ENCODE peak calls at places on chromosomes 3 and 15, in five cellular contexts. E is SW480; G is occipital lobe; Z is stimulated activated CD8-positive, alpha-beta memory T cell treated with anti-CD3 and anti-CD28 coated beads, Interleukin-15, amount 100 ng/mL, for 24 hours; V is EH. F is an unnamed sample.

GRCh38 chr15:88326924-88327323 is 70.4 kb upstream of the NTRK3 start:
- DNase-seq in E (no peak), G (no peak), Z (no peak), V (no peak), F (no peak)

GRCh38 chr3:48562367-48563095 is 1.1 kb downstream of the UCN2 start:
- DNase-seq in E (no peak), G (no peak), Z (no peak), V (no peak), F (no peak)

GRCh38 chr3:73610493-73610892 is 14.2 kb downstream of the PDZRN3 start:
- DNase-seq in E (no peak), G (no peak), Z (no peak), V (no peak), F (no peak)

GRCh38 chr3:38137615-38138346 is 680 bp upstream of the MYD88 start:
- DNase-seq in E (no peak), G (no peak), Z (no peak), V (no peak), F (peak)

GRCh38 chr15:58361291-58361759 is 70.5 kb upstream of the LIPC start:
- DNase-seq in E (no peak), G (no peak), Z (no peak), V (peak), F (no peak)

GRCh38 chr3:159821148-159821547 is 167.5 kb upstream of the IL12A start:
- DNase-seq in E (no peak), G (no peak), Z (no peak), V (no peak), F (no peak)

GRCh38 chr3:39208463-39209055 is 16.2 kb upstream of the XIRP1 start:
- DNase-seq in E (peak), G (no peak), Z (no peak), V (peak), F (no peak)

GRCh38 chr3:63961891-63962290 is 49.7 kb upstream of the SCAANT1 start:
- DNase-seq in E (peak), G (no peak), Z (no peak), V (peak), F (no peak)

GRCh38 chr3:106183762-106184391 is 315.1 kb upstream of the CBLB start:
- DNase-seq in E (no peak), G (no peak), Z (no peak), V (peak), F (no peak)

GRCh38 chr15:90054618-90055097 is 47.6 kb downstream of the IDH2 start:
- DNase-seq in E (no peak), G (no peak), Z (no peak), V (no peak), F (no peak)

GRCh38 chr3:17810759-17811158 is 68.3 kb upstream of the TBC1D5 start:
- DNase-seq in E (peak), G (no peak), Z (no peak), V (peak), F (no peak)

GRCh38 chr15:54131410-54131809 is 153.2 kb downstream of the UNC13C start:
- DNase-seq in E (no peak), G (no peak), Z (no peak), V (no peak), F (no peak)

GRCh38 chr15:39936187-39936586 is 2.3 kb downstream of the EIF2AK4 start:
- DNase-seq in E (peak), G (no peak), Z (no peak), V (peak), F (no peak)

GRCh38 chr3:149600619-149601018 is 57.2 kb downstream of the WWTR1 start:
- DNase-seq in E (no peak), G (no peak), Z (no peak), V (no peak), F (no peak)

GRCh38 chr15:88401972-88402656 is 65.1 kb downstream of the MRPL46 start:
- DNase-seq in E (no peak), G (peak), Z (no peak), V (no peak), F (no peak)

F was measured in omental fat pad.